ENCODE peak calls at places on chromosomes 6 and 20, in four cellular contexts. Q is T1000; F is left cardiac atrium; B is stimulated activated naive CD8-positive, alpha-beta T cell treated with anti-CD3 and anti-CD28 coated beads, Interleukin-15, Interleukin-2, amounts not matched to agents 100 U/mL and 50 U/mL, for 24 hours. S is an unnamed sample.

GRCh38 chr6:16244869-16245451 is 6.6 kb downstream of the GMPR start:
- DNase-seq in Q (no peak), F (no peak), B (no peak), S (peak; percentile 47)

GRCh38 chr6:95093154-95093553 is 484.2 kb upstream of the MANEA start:
- DNase-seq in Q (no peak), F (no peak), B (no peak), S (no peak)

GRCh38 chr6:169387809-169388383 is 134.2 kb upstream of the THBS2 start:
- DNase-seq in Q (no peak), F (no peak), B (no peak), S (no peak)

GRCh38 chr6:12449447-12449846 is 159.3 kb downstream of the EDN1 start:
- DNase-seq in Q (no peak), F (no peak), B (no peak), S (no peak)

GRCh38 chr20:32526125-32526524 is 59.0 kb downstream of the NOL4L start:
- DNase-seq in Q (no peak), F (no peak), B (no peak), S (no peak)

GRCh38 chr20:56983813-56984212 is 282.6 kb downstream of the BMP7 start:
- DNase-seq in Q (no peak), F (no peak), B (no peak), S (no peak)

GRCh38 chr6:61640463-61640862 is 645.6 kb downstream of the KHDRBS2 start:
- DNase-seq in Q (no peak), F (no peak), B (no peak), S (no peak)

GRCh38 chr6:2770171-2770570 is 5.0 kb downstream of the WRNIP1 start:
- DNase-seq in Q (no peak), F (peak; percentile 81), B (no peak), S (peak; percentile 80)

GRCh38 chr20:49275634-49276033 is 2.2 kb downstream of the ZNFX1 start:
- DNase-seq in Q (no peak), F (no peak), B (no peak), S (no peak)

GRCh38 chr20:25453035-25453810 is 45.8 kb downstream of the GINS1 start:
- DNase-seq in Q (peak; percentile 3), F (no peak), B (no peak), S (peak; percentile 67)

GRCh38 chr6:167407239-167408064 is 82.6 kb downstream of the TTLL2 start:
- DNase-seq in Q (no peak), F (no peak), B (no peak), S (no peak)

GRCh38 chr6:35728663-35729348 is 8.0 kb upstream of the ARMC12 start:
- DNase-seq in Q (no peak), F (peak; percentile 75), B (peak; percentile 48), S (no peak)

GRCh38 chr6:134347916-134348805 is 30.2 kb upstream of the SGK1 start:
- DNase-seq in Q (peak; percentile 81), F (peak; percentile 44), B (no peak), S (peak; percentile 78)

GRCh38 chr6:41732601-41733348 is 2.6 kb downstream of the TFEB start:
- DNase-seq in Q (no peak), F (no peak), B (peak; percentile 70), S (no peak)

GRCh38 chr20:22586645-22587310 is 2.4 kb upstream of the FOXA2 start:
- DNase-seq in Q (no peak), F (no peak), B (peak; percentile 46), S (peak; percentile 61)

GRCh38 chr20:5156670-5157448 is 30.1 kb downstream of the CDS2 start:
- DNase-seq in Q (no peak), F (no peak), B (no peak), S (peak; percentile 35)

S was measured in cardiac muscle cell.